ENCODE peak calls at places on chromosomes 16 and 17, in nine cellular contexts. J is suprapubic skin, B is breast epithelium, N is spleen, R is stomach, A is endothelial cell of umbilical vein, P is K562, L is H1, E is sigmoid colon. O is an unnamed sample.

GRCh38 chr16:23712976-23713375 is at the start of gene ERN2:
- DNase-seq in J (peak), B (no peak), N (peak), R (peak), A (no peak), P (no peak), L (peak), E (no peak), O (no peak)

GRCh38 chr16:84088695-84089395 is 27.9 kb downstream of the MBTPS1 start:
- DNase-seq in J (no peak), B (peak), N (peak), R (peak), A (no peak), P (no peak), L (no peak), E (no peak), O (no peak)

GRCh38 chr16:79286646-79287423 is 313.7 kb downstream of the MAF start:
- DNase-seq in J (no peak), B (no peak), N (peak), R (peak), A (no peak), P (no peak), L (no peak), E (peak), O (peak)

GRCh38 chr17:71764507-71764906 is 356.3 kb upstream of the SOX9 start:
- DNase-seq in J (no peak), B (no peak), N (no peak), R (no peak), A (no peak), P (no peak), L (peak), E (no peak), O (no peak)

GRCh38 chr16:48300391-48300856 is 53.1 kb upstream of the ABCC11 start:
- DNase-seq in J (no peak), B (no peak), N (no peak), R (no peak), A (no peak), P (peak), L (no peak), E (no peak), O (no peak)

GRCh38 chr17:61464121-61464905 is 12.1 kb downstream of the TBX4 start:
- DNase-seq in J (peak), B (no peak), N (peak), R (no peak), A (no peak), P (no peak), L (peak), E (peak), O (no peak)

GRCh38 chr17:79658811-79659207 is 48.0 kb upstream of the RBFOX3 start:
- DNase-seq in J (peak), B (peak), N (no peak), R (no peak), A (peak), P (peak), L (peak), E (peak), O (peak)

GRCh38 chr17:52106638-52107261 is 51.8 kb downstream of the CA10 start:
- DNase-seq in J (no peak), B (no peak), N (no peak), R (peak), A (peak), P (peak), L (peak), E (no peak), O (peak)

GRCh38 chr16:72819345-72819744 is 228.6 kb downstream of the ZFHX3 start:
- DNase-seq in J (no peak), B (no peak), N (no peak), R (no peak), A (no peak), P (no peak), L (no peak), E (no peak), O (no peak)

GRCh38 chr17:5500804-5501391 is 14.5 kb downstream of the MIS12 start:
- DNase-seq in J (peak), B (peak), N (peak), R (peak), A (peak), P (no peak), L (peak), E (peak), O (peak)

GRCh38 chr16:51500306-51500705 is 349.2 kb upstream of the SALL1 start:
- DNase-seq in J (no peak), B (no peak), N (no peak), R (no peak), A (no peak), P (no peak), L (no peak), E (no peak), O (no peak)

GRCh38 chr16:89721644-89722391 is 481 bp downstream of the ZNF276 start:
- DNase-seq in J (no peak), B (no peak), N (peak), R (peak), A (peak), P (peak), L (no peak), E (no peak), O (peak)

GRCh38 chr16:69049146-69049545 is 56.3 kb upstream of the HAS3 start:
- DNase-seq in J (no peak), B (no peak), N (no peak), R (no peak), A (no peak), P (no peak), L (no peak), E (no peak), O (no peak)

GRCh38 chr17:1605681-1606351 is 22.8 kb downstream of the SLC43A2 start:
- DNase-seq in J (no peak), B (no peak), N (no peak), R (peak), A (no peak), P (no peak), L (no peak), E (no peak), O (no peak)

GRCh38 chr17:50542795-50543774 is 3.9 kb upstream of the SPATA20 start:
- DNase-seq in J (no peak), B (peak), N (no peak), R (peak), A (no peak), P (no peak), L (no peak), E (no peak), O (peak)

GRCh38 chr16:80144191-80144590 is 396.6 kb upstream of the DYNLRB2 start:
- DNase-seq in J (no peak), B (no peak), N (no peak), R (no peak), A (no peak), P (no peak), L (no peak), E (no peak), O (no peak)

GRCh38 chr17:49210158-49211029 is at the start of the genes ABI3 and GNGT2:
- DNase-seq in J (no peak), B (no peak), N (peak), R (peak), A (peak), P (no peak), L (peak), E (no peak), O (no peak)

GRCh38 chr17:18314731-18315497 is at the start of the genes SMCR8 and TOP3A:
- DNase-seq in J (peak), B (peak), N (peak), R (peak), A (peak), P (peak), L (peak), E (peak), O (peak)
- TF ChIP-seq POLR2A in J (no peak), B (peak), N (peak), R (no peak), A (peak), P (peak), L (peak), E (peak), O (peak)

GRCh38 chr17:58082341-58082869 is 814 bp upstream of the DYNLL2 start:
- DNase-seq in J (no peak), B (no peak), N (no peak), R (no peak), A (no peak), P (peak), L (peak), E (no peak), O (no peak)
- H3K4me3 ChIP-seq in J (peak), B (peak), N (no peak), R (peak), A (no peak), P (peak), L (no peak), E (peak), O (no peak)

GRCh38 chr17:42027540-42027889 is 7.6 kb downstream of the NKIRAS2 start:
- DNase-seq in J (no peak), B (no peak), N (peak), R (no peak), A (no peak), P (no peak), L (no peak), E (no peak), O (no peak)

GRCh38 chr17:42027961-42028790 is 8.3 kb downstream of the NKIRAS2 start:
- DNase-seq in J (no peak), B (no peak), N (no peak), R (peak), A (no peak), P (peak), L (peak), E (no peak), O (no peak)

GRCh38 chr17:42028791-42029127 is 8.9 kb downstream of the NKIRAS2 start:
- DNase-seq in J (no peak), B (no peak), N (no peak), R (no peak), A (no peak), P (no peak), L (no peak), E (no peak), O (no peak)

GRCh38 chr17:42025191-42025579 is 5.3 kb downstream of the NKIRAS2 start:
- DNase-seq in J (no peak), B (no peak), N (peak), R (no peak), A (no peak), P (no peak), L (no peak), E (no peak), O (no peak)

DNA sequence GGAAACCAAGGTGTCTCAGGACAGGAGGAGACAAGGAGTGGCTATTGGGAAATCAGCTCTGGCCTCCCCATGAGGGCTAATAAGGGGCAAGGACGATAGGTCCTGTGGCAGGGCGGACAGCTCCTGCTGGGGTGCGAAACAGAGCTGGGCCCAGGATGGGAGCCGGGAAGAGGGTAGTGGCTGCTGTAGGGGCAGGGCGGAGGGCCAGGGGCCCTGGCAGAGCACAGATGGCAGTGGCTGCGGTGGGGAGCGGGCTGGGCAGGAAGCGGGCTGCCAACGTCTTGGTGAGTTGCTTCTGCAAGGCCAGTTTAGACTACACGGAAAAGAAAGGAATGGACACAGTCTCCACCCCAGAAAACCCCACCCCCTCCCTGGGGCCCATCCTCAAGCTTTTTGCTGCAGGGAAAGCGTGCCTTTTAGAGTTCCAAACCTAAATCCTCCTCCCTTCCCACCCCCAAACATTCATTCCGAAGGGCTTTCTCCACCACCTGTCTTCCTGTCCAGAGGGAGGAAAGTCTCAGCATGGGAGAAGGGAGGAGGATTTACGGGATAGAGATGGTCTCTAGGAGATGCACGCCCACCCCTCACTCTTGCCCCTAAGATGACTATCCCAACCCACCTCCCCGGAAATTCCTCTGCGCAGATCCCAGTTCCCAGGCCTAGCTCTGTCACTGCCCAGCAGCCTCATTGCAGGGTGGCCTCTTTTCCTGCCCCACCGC is 7.1 kb downstream of the NKIRAS2 start:
- DNase-seq in J (no peak), B (no peak), N (peak), R (no peak), A (no peak), P (no peak), L (no peak), E (no peak), O (no peak)
- TF ChIP-seq POLR2AphosphoS5 in J (no peak), B (no peak), N (no peak), R (no peak), A (no peak), P (no peak), L (no peak), E (no peak), O (no peak)

GRCh38 chr17:81307636-81308035 is 12.5 kb upstream of the SLC38A10 start:
- DNase-seq in J (no peak), B (no peak), N (no peak), R (no peak), A (no peak), P (no peak), L (no peak), E (no peak), O (no peak)

GRCh38 chr17:81309859-81310839 is 15.0 kb upstream of the SLC38A10 start:
- DNase-seq in J (no peak), B (no peak), N (no peak), R (no peak), A (no peak), P (peak), L (no peak), E (no peak), O (no peak)

GRCh38 chr17:81310963-81311550 is 15.9 kb upstream of the SLC38A10 start:
- DNase-seq in J (no peak), B (no peak), N (no peak), R (no peak), A (no peak), P (no peak), L (no peak), E (no peak), O (no peak)

GRCh38 chr17:81308161-81308560 is 13.1 kb upstream of the SLC38A10 start:
- DNase-seq in J (no peak), B (no peak), N (no peak), R (no peak), A (no peak), P (no peak), L (no peak), E (no peak), O (no peak)

GRCh38 chr17:81309140-81309858 is 14.2 kb upstream of the SLC38A10 start:
- DNase-seq in J (peak), B (peak), N (peak), R (peak), A (peak), P (peak), L (peak), E (peak), O (peak)
- TF ChIP-seq POLR2A in J (no peak), B (no peak), N (no peak), R (no peak), A (no peak), P (peak), L (no peak), E (no peak), O (peak)

DNA sequence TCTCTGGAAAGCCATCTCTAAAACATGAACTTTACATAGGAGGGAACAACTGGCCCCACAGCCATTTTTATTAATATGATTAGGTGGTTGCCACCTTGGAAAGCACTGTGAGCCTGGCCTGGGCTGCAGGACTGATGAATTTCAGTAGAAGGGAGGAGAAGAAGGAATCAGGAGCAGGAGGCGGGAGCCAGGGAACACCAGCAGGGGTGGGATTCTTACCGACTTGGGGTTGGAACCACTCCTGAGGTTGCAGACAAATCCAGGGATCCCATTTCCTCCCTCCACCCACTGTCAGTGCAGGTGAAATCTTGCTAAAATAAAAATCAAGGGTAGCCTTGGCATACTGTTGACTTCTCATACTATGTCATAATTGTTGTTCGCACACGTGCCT is 16.9 kb upstream of the MAP3K14 start:
- DNase-seq in J (peak), B (peak), N (no peak), R (no peak), A (no peak), P (no peak), L (no peak), E (peak), O (no peak)
- H3K4me3 ChIP-seq in J (no peak), B (no peak), N (no peak), R (no peak), A (no peak), P (no peak), L (no peak), E (no peak), O (no peak)

GRCh38 chr17:6556121-6557039 is at the start of gene PITPNM3:
- DNase-seq in J (no peak), B (no peak), N (peak), R (peak), A (no peak), P (no peak), L (peak), E (no peak), O (no peak)
- TF ChIP-seq POLR2AphosphoS5 in J (no peak), B (no peak), N (no peak), R (no peak), A (no peak), P (no peak), L (no peak), E (no peak), O (no peak)

GRCh38 chr17:38738007-38738662 is 8.0 kb downstream of the CISD3 start:
- DNase-seq in J (no peak), B (no peak), N (no peak), R (no peak), A (no peak), P (no peak), L (no peak), E (no peak), O (no peak)
- TF ChIP-seq POLR2A in J (no peak), B (no peak), N (no peak), R (no peak), A (no peak), P (no peak), L (no peak), E (no peak), O (no peak)

GRCh38 chr16:10868562-10869469 is 8.2 kb upstream of the CIITA start:
- DNase-seq in J (no peak), B (no peak), N (peak), R (no peak), A (peak), P (no peak), L (no peak), E (peak), O (no peak)
- H3K4me3 ChIP-seq in J (no peak), B (peak), N (peak), R (no peak), A (no peak), P (no peak), L (no peak), E (no peak), O (no peak)

DNA sequence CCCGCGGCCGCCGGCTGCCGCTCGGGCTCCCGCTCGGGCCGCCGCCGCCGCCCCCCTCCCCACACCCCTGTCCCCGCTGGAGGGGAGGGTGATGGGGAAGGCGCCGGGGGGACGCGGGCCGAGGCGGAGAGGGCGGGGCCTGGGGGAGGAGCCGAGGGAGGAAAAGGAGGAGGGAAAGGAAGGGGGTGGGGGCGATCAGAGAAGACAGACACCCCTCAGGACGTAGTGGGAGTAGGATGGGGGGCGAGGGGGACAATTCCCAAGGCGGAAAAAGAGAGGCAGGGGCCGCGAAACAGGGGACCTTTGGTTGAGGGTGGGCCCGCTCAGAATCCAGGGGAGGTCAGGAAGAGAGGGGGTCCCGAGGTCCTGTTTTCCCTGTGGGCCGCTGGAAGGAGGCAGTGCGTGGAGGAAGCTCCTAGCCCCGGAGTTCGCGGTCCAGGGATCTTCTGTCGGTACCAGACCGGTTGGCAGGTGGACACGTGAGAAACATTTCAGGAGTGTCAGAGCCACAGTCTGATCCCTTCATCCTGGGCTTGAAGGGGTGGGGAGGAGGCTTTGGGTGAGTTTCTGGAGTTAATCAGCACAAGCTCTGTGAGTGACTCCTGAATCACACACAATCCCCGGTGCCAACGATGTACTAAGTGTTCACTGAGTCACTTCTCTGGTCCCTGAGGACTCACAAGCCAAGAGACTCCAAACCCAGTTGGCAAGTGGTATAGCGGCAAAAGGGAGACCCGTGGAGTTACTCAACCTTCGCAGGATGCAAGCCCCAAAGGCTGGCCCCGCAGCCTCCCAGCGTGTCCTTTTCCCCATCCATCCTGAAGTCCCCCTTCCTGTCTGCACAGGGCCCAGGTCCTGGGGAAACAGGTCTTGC is at the start of gene XYLT1:
- DNase-seq in J (peak), B (no peak), N (peak), R (peak), A (no peak), P (no peak), L (peak), E (peak), O (peak)
- TF ChIP-seq POLR2AphosphoS5 in J (no peak), B (peak), N (no peak), R (peak), A (no peak), P (no peak), L (no peak), E (peak), O (no peak)

O was measured in prostate gland.